ENCODE peak calls at places on chromosomes 5 and 9, in five cellular contexts. S is adipocyte; P is naive thymus-derived CD4-positive, alpha-beta T cell; E is MM.1S; J is WERI-Rb-1. T is an unnamed sample. For H3K9me3, the result is how much of the 10 kb centered on the place peaks cover.

GRCh38 chr5:137022043-137022442 is 477.1 kb downstream of the SPOCK1 start:
- DNase-seq in P (no peak), E (no peak), J (no peak), S (no peak), T (no peak)

GRCh38 chr9:78032599-78033457 is 1.2 kb upstream of the GNAQ start:
- DNase-seq in S (no peak), P (no peak), J (no peak), E (peak), T (no peak)

GRCh38 chr5:87411586-87412416 is 929 bp downstream of the CCNH start:
- DNase-seq in E (peak), S (peak), P (no peak), J (no peak), T (no peak)

GRCh38 chr5:40798012-40798855 is at the start of gene PRKAA1:
- DNase-seq in J (peak), P (peak), S (peak), E (peak), T (peak)

GRCh38 chr9:87546704-87547103 is 49.0 kb downstream of the DAPK1 start:
- DNase-seq in E (no peak), J (no peak), S (peak), P (no peak), T (no peak)

GRCh38 chr5:147530801-147531389 is 21.0 kb upstream of the DPYSL3 start:
- DNase-seq in P (no peak), E (no peak), J (no peak), S (peak), T (no peak)

GRCh38 chr5:84870369-84870768 is 485.7 kb upstream of the EDIL3 start:
- DNase-seq in P (no peak), E (peak), S (no peak), J (no peak), T (no peak)

GRCh38 chr9:34546834-34547827 is 24.3 kb upstream of the ENHO start:
- DNase-seq in E (peak), S (peak), P (no peak), J (peak), T (peak)

GRCh38 chr5:126998201-126998631 is 32.1 kb downstream of the MARCHF3 start:
- DNase-seq in P (no peak), E (peak), J (no peak), S (peak), T (no peak)

GRCh38 chr5:94693043-94693822 is 74.8 kb downstream of the SLF1 start:
- DNase-seq in S (peak), J (no peak), P (no peak), E (peak), T (peak)

GRCh38 chr9:106643211-106643930 is 219.6 kb upstream of the ZNF462 start:
- DNase-seq in E (no peak), J (no peak), S (no peak), P (no peak), T (no peak)

GRCh38 chr5:132264546-132265335 is 7.2 kb downstream of the PDLIM4 start:
- DNase-seq in P (no peak), S (no peak), J (peak), E (no peak), T (no peak)

GRCh38 chr9:91101598-91102168 is 260.0 kb downstream of the AUH start:
- DNase-seq in E (peak), J (no peak), S (no peak), P (peak), T (peak)

GRCh38 chr5:106292654-106293053 is 1378.1 kb downstream of the EFNA5 start:
- DNase-seq in P (no peak), S (peak), J (no peak), E (no peak), T (no peak)

GRCh38 chr9:89603629-89604462 is 966 bp upstream of the GADD45G start:
- DNase-seq in J (peak), E (peak), P (no peak), S (peak), T (peak)

GRCh38 chr5:127875235-127876021 is 172.2 kb downstream of the CCDC192 start:
- DNase-seq in J (peak), P (no peak), S (peak), E (peak), T (peak)

DNA sequence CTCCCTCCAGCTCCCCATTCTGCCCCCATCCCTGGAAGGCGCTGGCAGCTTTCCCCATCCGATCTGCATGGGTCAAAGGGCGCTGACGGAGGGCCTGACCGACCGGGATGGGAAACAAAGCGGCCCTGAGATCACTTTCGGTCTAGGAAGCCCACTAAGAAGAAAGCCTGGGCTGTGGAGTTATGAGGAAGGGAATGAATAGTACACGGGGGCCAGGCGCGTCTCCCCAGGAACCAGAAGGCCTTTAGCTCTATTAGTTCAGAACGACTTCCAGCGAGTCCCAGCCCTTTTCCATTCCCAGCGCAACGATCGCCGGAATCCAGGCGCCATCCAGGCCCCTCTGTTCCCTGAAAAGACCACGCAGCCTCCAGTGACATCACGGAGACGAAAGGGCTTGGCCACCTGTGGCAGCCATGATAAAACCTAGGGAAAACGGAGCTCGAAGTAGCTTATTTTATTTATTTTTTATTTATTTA is 70.1 kb upstream of the CCDC180 start:
- DNase-seq in S (no peak), E (no peak), P (no peak), J (no peak), T (no peak)
- H3K4me3 ChIP-seq in S (peak), E (peak), P (no peak), J (no peak), T (no peak)

GRCh38 chr5:42338136-42338535 is 85.1 kb upstream of the GHR start:
- DNase-seq in P (no peak), S (no peak), E (no peak), J (no peak), T (no peak)

GRCh38 chr5:42337143-42337542 is 86.1 kb upstream of the GHR start:
- DNase-seq in E (no peak), S (no peak), J (no peak), P (no peak), T (no peak)

GRCh38 chr5:42337607-42338006 is 85.6 kb upstream of the GHR start:
- DNase-seq in E (peak), P (no peak), J (no peak), S (no peak), T (no peak)
- H3K9me3 ChIP-seq in E (under half), P (under half), J (under half), S (under half), T (under half)

DNA sequence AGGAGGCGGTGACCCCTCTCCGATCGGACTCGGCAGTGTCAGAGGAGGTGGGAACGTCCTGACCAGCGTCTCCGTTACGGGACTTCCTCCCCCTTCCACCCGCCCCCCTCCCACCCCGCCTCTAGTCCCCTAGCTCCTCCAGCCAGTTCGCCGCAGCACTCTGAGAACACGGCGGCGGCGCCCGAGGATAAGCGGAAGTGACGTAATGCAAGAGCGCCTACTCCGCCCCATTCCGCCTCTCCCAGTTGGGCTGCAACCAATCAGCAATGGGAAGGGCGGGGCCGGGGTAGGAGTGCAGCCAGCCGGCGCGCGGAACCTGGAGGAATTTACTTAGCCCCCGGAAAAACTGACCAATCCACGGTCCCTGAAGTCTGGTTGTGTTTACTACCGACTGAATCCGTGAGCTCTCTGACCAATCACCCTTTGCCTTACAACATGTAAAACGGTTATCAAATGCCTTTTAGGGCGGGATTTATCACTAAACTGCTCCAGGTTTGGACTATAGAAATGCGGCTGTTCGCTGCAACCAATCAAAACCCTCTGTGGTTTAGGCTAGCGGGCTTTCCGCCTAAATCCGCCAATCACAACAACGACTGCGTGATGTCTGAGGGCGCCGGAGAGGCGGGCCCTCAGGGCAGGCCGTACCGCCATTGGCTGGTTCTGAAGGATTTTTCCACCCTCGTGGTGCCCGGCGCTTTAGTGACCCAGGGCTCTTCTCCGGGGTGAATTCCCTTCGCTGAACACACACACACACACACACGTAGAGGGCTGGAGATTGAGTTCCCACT is at the start of gene ZBTB5:
- DNase-seq in S (peak), P (peak), J (peak), E (peak), T (peak)
- H3K4me3 ChIP-seq in S (peak), P (peak), J (peak), E (peak), T (peak)

DNA sequence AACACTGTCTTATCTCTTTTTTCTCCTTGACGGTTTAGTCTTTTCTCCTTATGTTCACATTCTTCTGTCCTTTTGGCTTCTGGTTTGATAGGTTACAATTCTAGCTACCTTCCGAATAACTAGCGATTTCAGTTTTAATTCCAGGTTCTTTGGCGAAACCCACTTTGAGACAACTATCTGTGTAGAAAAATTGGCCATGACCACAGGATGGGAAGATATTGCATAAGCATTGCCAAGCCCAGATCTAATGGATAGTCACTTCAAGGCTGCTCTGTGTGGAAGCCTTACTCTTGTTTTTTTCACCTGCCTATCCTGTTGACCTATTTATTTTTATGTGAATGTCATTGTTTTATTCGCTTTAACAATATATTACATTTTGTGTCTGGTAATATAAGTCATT is 5.2 kb downstream of the ZNF189 start:
- DNase-seq in P (no peak), J (no peak), S (no peak), E (no peak), T (no peak)
- H3K9me3 ChIP-seq in P (under half), J (under half), S (half or more), E (under half), T (under half)

GRCh38 chr9:23826120-23826629 is at the start of gene ELAVL2:
- DNase-seq in P (no peak), J (peak), E (no peak), S (peak), T (peak)
- H3K4me3 ChIP-seq in P (peak), J (peak), E (no peak), S (peak), T (peak)

GRCh38 chr5:166354277-166354676 is 1937.2 kb upstream of the WWC1 start:
- DNase-seq in S (no peak), J (no peak), E (no peak), P (no peak), T (no peak)
- H3K9me3 ChIP-seq in S (under half), J (under half), E (under half), P (under half), T (under half)